ENCODE peak calls at places on chromosomes 12 and 14, in eight cellular contexts. M is colonic mucosa; Y is aorta; C is right lobe of liver; E is HepG2; N is lung; V is fibroblast of lung; X is CD8-positive, alpha-beta T cell. G is an unnamed sample.
A peak's percentile ranks its signal among the peaks of the same experiment; 100 is the strongest.

GRCh38 chr14:41146391-41146790 is 460.3 kb upstream of the LRFN5 start:
- DNase-seq in M (no peak), Y (no peak), C (no peak), E (no peak), N (no peak), V (no peak), X (no peak), G (no peak)

GRCh38 chr12:57401165-57401564 is 29.7 kb downstream of the R3HDM2 start:
- DNase-seq in M (no peak), Y (no peak), C (no peak), E (no peak), N (no peak), V (no peak), X (no peak), G (peak; percentile 89)

GRCh38 chr14:21680072-21680471 is 6.5 kb upstream of the OR4E1 start:
- DNase-seq in M (no peak), Y (no peak), C (no peak), E (no peak), N (no peak), V (peak; percentile 0), X (no peak), G (no peak)

GRCh38 chr12:102847131-102847530 is 69.9 kb downstream of the PAH start:
- DNase-seq in M (no peak), Y (no peak), C (no peak), E (no peak), N (no peak), V (no peak), X (no peak), G (no peak)

GRCh38 chr12:122873540-122873939 is 22.4 kb downstream of the VPS37B start:
- DNase-seq in M (no peak), Y (no peak), C (no peak), E (no peak), N (no peak), V (no peak), X (no peak), G (no peak)

GRCh38 chr14:66965831-66966230 is 223.4 kb upstream of the GARIN2 start:
- DNase-seq in M (no peak), Y (no peak), C (no peak), E (no peak), N (no peak), V (peak; percentile 1), X (no peak), G (no peak)

GRCh38 chr12:8692573-8692972 is 5.2 kb upstream of the RIMKLB start:
- DNase-seq in M (peak; percentile 61), Y (peak; percentile 72), C (no peak), E (no peak), N (no peak), V (peak; percentile 66), X (no peak), G (no peak)

GRCh38 chr12:27185234-27186045 is 58.6 kb upstream of the STK38L start:
- DNase-seq in M (no peak), Y (no peak), C (no peak), E (no peak), N (no peak), V (peak; percentile 69), X (no peak), G (peak; percentile 27)

GRCh38 chr14:103139371-103140016 is 16.2 kb downstream of the TNFAIP2 start:
- DNase-seq in M (no peak), Y (no peak), C (no peak), E (no peak), N (no peak), V (no peak), X (no peak), G (no peak)

GRCh38 chr14:104087981-104088850 is 2.7 kb downstream of the ASPG start:
- DNase-seq in M (peak; percentile 94), Y (peak; percentile 32), C (peak; percentile 95), E (peak; percentile 17), N (no peak), V (no peak), X (no peak), G (no peak)

GRCh38 chr14:63564318-63564717 is 21.1 kb upstream of the PPP2R5E start:
- DNase-seq in M (peak; percentile 27), Y (peak; percentile 49), C (no peak), E (no peak), N (no peak), V (peak; percentile 28), X (no peak), G (no peak)

GRCh38 chr14:22922294-22922693 is 3.3 kb upstream of the RBM23 start:
- DNase-seq in M (no peak), Y (no peak), C (no peak), E (no peak), N (no peak), V (no peak), X (no peak), G (no peak)

GRCh38 chr12:3311027-3311402 is 180.0 kb upstream of the PRMT8 start:
- DNase-seq in M (peak; percentile 42), Y (no peak), C (no peak), E (no peak), N (no peak), V (no peak), X (no peak), G (no peak)

GRCh38 chr12:110001596-110001995 is 2.4 kb downstream of the ANKRD13A start:
- DNase-seq in M (no peak), Y (no peak), C (no peak), E (no peak), N (no peak), V (no peak), X (no peak), G (peak; percentile 68)

GRCh38 chr14:81455344-81455743 is 55.2 kb upstream of the STON2 start:
- DNase-seq in M (no peak), Y (no peak), C (no peak), E (no peak), N (no peak), V (no peak), X (no peak), G (no peak)

GRCh38 chr12:93889516-93890202 is 212.5 kb downstream of the CRADD start:
- DNase-seq in M (no peak), Y (no peak), C (peak; percentile 27), E (no peak), N (no peak), V (peak; percentile 39), X (no peak), G (no peak)

GRCh38 chr12:11986165-11986564 is 84.6 kb upstream of the BCL2L14 start:
- DNase-seq in M (no peak), Y (no peak), C (no peak), E (no peak), N (no peak), V (no peak), X (no peak), G (no peak)

GRCh38 chr14:101241807-101242278 is 319.5 kb upstream of the DIO3 start:
- DNase-seq in M (no peak), Y (no peak), C (no peak), E (no peak), N (no peak), V (no peak), X (no peak), G (no peak)

GRCh38 chr12:129964826-129965457 is 61.1 kb upstream of the TMEM132D start:
- DNase-seq in M (no peak), Y (no peak), C (no peak), E (no peak), N (no peak), V (no peak), X (no peak), G (no peak)

GRCh38 chr14:71602524-71602923 is 329.7 kb upstream of the RGS6 start:
- DNase-seq in M (no peak), Y (no peak), C (no peak), E (no peak), N (no peak), V (no peak), X (no peak), G (no peak)

DNA sequence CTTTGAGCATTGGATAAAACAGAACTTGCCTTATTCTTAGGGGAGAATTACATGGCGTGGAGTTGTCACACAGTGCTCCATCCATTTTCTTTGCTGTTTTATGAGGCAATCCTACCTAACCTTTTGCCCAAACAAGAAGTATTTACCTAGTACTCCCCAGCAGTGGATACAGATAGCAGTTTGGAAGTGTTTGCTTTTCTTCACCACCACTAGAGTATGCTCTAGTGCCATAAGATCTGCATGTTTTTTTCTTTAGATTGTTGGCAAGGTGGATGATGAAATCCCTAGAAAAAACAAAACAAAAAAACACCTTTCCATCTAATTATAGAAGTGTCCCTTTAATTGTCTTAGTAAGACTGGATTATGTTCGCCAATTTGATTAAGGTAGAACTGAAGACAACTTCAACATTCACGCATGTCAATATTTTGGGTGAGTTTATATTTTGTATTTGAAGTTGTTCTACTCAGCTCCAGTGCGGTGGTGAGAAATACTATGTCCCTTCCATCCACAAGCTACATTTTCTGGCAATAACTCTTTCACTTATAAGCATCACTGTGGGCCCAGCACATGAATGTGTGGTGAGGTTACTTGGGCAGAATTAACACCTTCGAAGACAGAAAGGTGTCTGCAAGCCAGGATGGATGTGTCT is 23.6 kb upstream of the TMEM260 start:
- DNase-seq in M (no peak), Y (no peak), C (no peak), E (peak; percentile 76), N (no peak), V (peak; percentile 68), X (no peak), G (no peak)
- H3K27ac ChIP-seq in M (no peak overlapping the region), Y (no peak overlapping the region), C (no peak overlapping the region), E (no peak overlapping the region), N (no peak overlapping the region), V (no peak overlapping the region), X (no peak overlapping the region), G (no peak overlapping the region)

GRCh38 chr12:49345048-49345839 is 1.4 kb upstream of the DNAJC22 start:
- DNase-seq in M (no peak), Y (no peak), C (peak; percentile 63), E (no peak), N (no peak), V (no peak), X (no peak), G (no peak)
- H3K4me1 ChIP-seq in M (peaks cover 42% of the 10 kb centered on the region), Y (no peaks in the 10 kb centered on the region), C (no peaks in the 10 kb centered on the region), E (peaks cover 69% of the 10 kb centered on the region), N (peaks cover 4% of the 10 kb centered on the region), V (peaks cover 25% of the 10 kb centered on the region), X (peaks cover 52% of the 10 kb centered on the region), G (peaks cover 50% of the 10 kb centered on the region)

GRCh38 chr14:29370024-29370423 is 557.6 kb downstream of the PRKD1 start:
- DNase-seq in M (no peak), Y (no peak), C (no peak), E (no peak), N (no peak), V (no peak), X (no peak), G (no peak)
- H3K27ac ChIP-seq in M (no peak overlapping the region), Y (no peak overlapping the region), C (no peak overlapping the region), E (no peak overlapping the region), N (no peak overlapping the region), V (no peak overlapping the region), X (no peak overlapping the region), G (no peak overlapping the region)

GRCh38 chr14:68670344-68670725 is 122.5 kb downstream of the ZFP36L1 start:
- DNase-seq in M (no peak), Y (no peak), C (no peak), E (no peak), N (no peak), V (no peak), X (no peak), G (no peak)

GRCh38 chr14:68671899-68672298 is 121.0 kb downstream of the ZFP36L1 start:
- DNase-seq in M (no peak), Y (no peak), C (no peak), E (no peak), N (no peak), V (no peak), X (no peak), G (no peak)

GRCh38 chr14:68674538-68675232 is 118.2 kb downstream of the ZFP36L1 start:
- DNase-seq in M (no peak), Y (no peak), C (no peak), E (no peak), N (no peak), V (no peak), X (no peak), G (no peak)

GRCh38 chr14:68673464-68673863 is 119.4 kb downstream of the ZFP36L1 start:
- DNase-seq in M (no peak), Y (no peak), C (no peak), E (no peak), N (no peak), V (no peak), X (no peak), G (no peak)

GRCh38 chr14:68672609-68673285 is 120.1 kb downstream of the ZFP36L1 start:
- DNase-seq in M (no peak), Y (no peak), C (no peak), E (peak; percentile 3), N (no peak), V (no peak), X (no peak), G (no peak)
- H3K4me1 ChIP-seq in M (no peaks in the 10 kb centered on the region), Y (no peaks in the 10 kb centered on the region), C (no peaks in the 10 kb centered on the region), E (peaks cover 41% of the 10 kb centered on the region), N (peaks cover 32% of the 10 kb centered on the region), V (peaks cover 23% of the 10 kb centered on the region), X (no peaks in the 10 kb centered on the region), G (peaks cover 12% of the 10 kb centered on the region)